ENCODE peak calls at places on chromosomes 11 and 22, in eight cellular contexts. Z, F, B, W, M, O, L and P are unnamed samples.

GRCh38 chr11:14809466-14809865 is 82.6 kb downstream of the CYP2R1 start:
- DNase-seq in F (no peak), Z (no peak), L (no peak), M (no peak), B (no peak), O (no peak), W (no peak), P (no peak)

GRCh38 chr11:59801981-59802638 is 8.5 kb downstream of the MRPL16 start:
- DNase-seq in O (no peak), F (no peak), W (peak; percentile 22), L (peak; percentile 22), B (no peak), Z (no peak), M (no peak), P (no peak)

GRCh38 chr11:115100706-115101105 is 403.5 kb downstream of the CADM1 start:
- DNase-seq in B (no peak), W (no peak), F (no peak), L (no peak), O (no peak), M (no peak), Z (no peak), P (no peak)

GRCh38 chr11:9566561-9567063 is 6.9 kb upstream of the WEE1 start:
- DNase-seq in M (no peak), B (no peak), Z (no peak), L (peak; percentile 85), F (no peak), W (no peak), O (no peak), P (peak; percentile 78)

GRCh38 chr11:15629690-15630321 is 515.1 kb downstream of the INSC start:
- DNase-seq in Z (peak; percentile 16), F (peak; percentile 87), O (no peak), W (peak; percentile 88), B (no peak), M (no peak), L (no peak), P (peak; percentile 47)

GRCh38 chr11:119093951-119094815 is 7.5 kb downstream of the DPAGT1 start:
- DNase-seq in Z (no peak), L (peak; percentile 26), M (peak; percentile 36), W (peak; percentile 48), O (peak; percentile 92), B (peak; percentile 26), F (peak; percentile 47), P (peak; percentile 49)

GRCh38 chr11:118304227-118304808 is at the start of gene CD3E:
- DNase-seq in B (no peak), O (peak; percentile 75), Z (no peak), F (no peak), M (no peak), L (no peak), W (no peak), P (no peak)

GRCh38 chr11:118241191-118242098 is 10.7 kb downstream of the MPZL3 start:
- DNase-seq in Z (peak; percentile 95), W (no peak), F (peak; percentile 59), M (peak; percentile 57), L (peak; percentile 45), O (peak; percentile 77), B (no peak), P (no peak)

GRCh38 chr22:50641696-50642607 is 14.0 kb upstream of the ARSA start:
- DNase-seq in L (no peak), M (no peak), F (peak; percentile 27), O (no peak), Z (no peak), B (peak; percentile 26), W (peak; percentile 92), P (peak; percentile 75)

GRCh38 chr11:6219359-6219758 is 14.0 kb downstream of the C11orf42 start:
- DNase-seq in W (no peak), O (no peak), F (peak; percentile 51), Z (no peak), L (peak; percentile 89), B (no peak), M (no peak), P (peak; percentile 88)

GRCh38 chr11:46075168-46075567 is 46.1 kb downstream of the PHF21A start:
- DNase-seq in O (no peak), L (peak; percentile 68), Z (no peak), F (no peak), W (no peak), M (no peak), B (no peak), P (peak; percentile 76)

GRCh38 chr22:43491177-43491576 is 79.4 kb downstream of the MPPED1 start:
- DNase-seq in M (no peak), L (no peak), O (no peak), B (no peak), Z (no peak), W (no peak), F (no peak), P (no peak)

GRCh38 chr11:34620820-34621792 is at the start of gene EHF:
- DNase-seq in F (peak; percentile 79), Z (no peak), W (no peak), M (no peak), O (no peak), B (no peak), L (no peak), P (no peak)

GRCh38 chr11:92794783-92795182 is 174.7 kb upstream of the MTNR1B start:
- DNase-seq in O (no peak), B (no peak), M (no peak), F (no peak), L (no peak), W (no peak), Z (no peak), P (no peak)

GRCh38 chr22:26757496-26757895 is 100.1 kb downstream of the MIAT start:
- DNase-seq in L (no peak), B (no peak), Z (no peak), O (no peak), F (no peak), M (no peak), W (no peak), P (no peak)

GRCh38 chr11:127049486-127049885 is 48.9 kb upstream of the KIRREL3 start:
- DNase-seq in O (no peak), B (no peak), M (no peak), F (no peak), Z (no peak), L (no peak), W (no peak), P (no peak)

GRCh38 chr11:118819687-118820086 is 28.7 kb upstream of the DDX6 start:
- DNase-seq in Z (no peak), B (no peak), M (no peak), O (no peak), F (no peak), L (no peak), W (no peak), P (no peak)

GRCh38 chr11:4891996-4892640 is 10.4 kb downstream of the OR51T1 start:
- DNase-seq in W (peak; percentile 16), O (no peak), Z (no peak), F (no peak), L (peak; percentile 93), B (no peak), M (no peak), P (peak; percentile 92)

GRCh38 chr11:63499874-63500273 is 6.0 kb upstream of the LGALS12 start:
- DNase-seq in Z (no peak), W (no peak), B (no peak), O (no peak), M (no peak), F (no peak), L (no peak), P (no peak)

GRCh38 chr11:131470526-131470925 is 100.1 kb downstream of the NTM start:
- DNase-seq in F (no peak), L (no peak), W (peak; percentile 11), B (no peak), M (no peak), O (no peak), Z (no peak), P (no peak)

GRCh38 chr11:129643031-129643721 is 172.5 kb upstream of the TMEM45B start:
- DNase-seq in Z (no peak), M (peak; percentile 41), O (no peak), F (no peak), B (no peak), L (peak; percentile 57), W (no peak), P (no peak)

DNA sequence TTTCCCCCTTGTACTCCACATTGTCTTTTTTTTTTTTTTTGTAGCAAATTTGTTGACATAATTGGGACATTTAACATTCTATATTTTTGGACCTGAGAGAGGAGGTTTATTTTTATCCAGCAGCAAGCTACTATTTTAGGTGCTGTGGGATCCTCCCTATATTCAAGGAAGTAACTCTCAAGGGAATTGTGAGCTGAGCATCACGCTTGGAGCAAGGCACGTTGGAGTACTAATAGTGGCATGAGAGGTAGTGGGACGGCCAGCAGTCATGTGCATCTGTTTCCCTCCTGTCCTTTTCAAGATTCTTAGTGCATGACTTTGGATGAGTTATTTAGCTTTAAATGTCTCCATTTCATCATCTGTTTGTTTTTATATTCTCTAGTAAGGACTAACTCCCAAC is 52.3 kb downstream of the EXT2 start:
- DNase-seq in L (no peak), F (no peak), B (no peak), O (no peak), Z (no peak), M (no peak), W (no peak), P (no peak)
- H3K4me1 ChIP-seq in L (no peaks in the 10 kb centered on the region), F (no peaks in the 10 kb centered on the region), B (no peaks in the 10 kb centered on the region), O (no peaks in the 10 kb centered on the region), Z (peaks cover 9% of the 10 kb centered on the region), M (peaks cover 11% of the 10 kb centered on the region), W (no peaks in the 10 kb centered on the region), P (peaks cover 9% of the 10 kb centered on the region)

DNA sequence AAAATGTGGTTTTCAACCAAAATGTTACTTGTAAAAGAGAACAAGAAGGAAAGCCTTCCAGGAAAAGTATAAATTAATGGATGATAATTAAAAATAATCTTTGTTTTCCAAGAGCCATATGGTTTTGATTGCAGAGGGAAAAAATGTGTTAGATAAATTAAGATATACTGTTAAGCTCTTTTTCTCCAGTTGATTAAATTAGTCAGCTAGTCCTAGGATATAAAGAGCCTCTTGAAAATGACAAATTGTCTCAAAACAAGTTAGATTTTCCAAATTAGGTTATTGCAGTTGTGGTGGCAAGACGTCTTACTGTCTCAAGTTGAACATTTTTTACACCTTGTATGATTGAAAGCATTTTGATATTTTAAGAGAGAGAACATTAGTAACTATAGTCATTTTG is 110.9 kb downstream of the DYNC2H1 start:
- DNase-seq in L (no peak), M (no peak), O (no peak), B (no peak), F (no peak), Z (no peak), W (no peak), P (no peak)
- H3K4me1 ChIP-seq in L (no peaks in the 10 kb centered on the region), M (no peaks in the 10 kb centered on the region), O (no peaks in the 10 kb centered on the region), B (peaks cover 3% of the 10 kb centered on the region), F (no peaks in the 10 kb centered on the region), Z (no peaks in the 10 kb centered on the region), W (no peaks in the 10 kb centered on the region), P (no peaks in the 10 kb centered on the region)

GRCh38 chr11:78351193-78351592 is 66.4 kb downstream of the GAB2 start:
- DNase-seq in L (no peak), O (no peak), M (no peak), F (no peak), Z (no peak), W (peak; percentile 22), B (no peak), P (no peak)
- H3K4me1 ChIP-seq in L (peaks cover 10% of the 10 kb centered on the region), O (peaks cover 67% of the 10 kb centered on the region), M (peaks cover 43% of the 10 kb centered on the region), F (peaks cover 27% of the 10 kb centered on the region), Z (no peaks in the 10 kb centered on the region), W (peaks cover 13% of the 10 kb centered on the region), B (peaks cover 21% of the 10 kb centered on the region), P (peaks cover 15% of the 10 kb centered on the region)

DNA sequence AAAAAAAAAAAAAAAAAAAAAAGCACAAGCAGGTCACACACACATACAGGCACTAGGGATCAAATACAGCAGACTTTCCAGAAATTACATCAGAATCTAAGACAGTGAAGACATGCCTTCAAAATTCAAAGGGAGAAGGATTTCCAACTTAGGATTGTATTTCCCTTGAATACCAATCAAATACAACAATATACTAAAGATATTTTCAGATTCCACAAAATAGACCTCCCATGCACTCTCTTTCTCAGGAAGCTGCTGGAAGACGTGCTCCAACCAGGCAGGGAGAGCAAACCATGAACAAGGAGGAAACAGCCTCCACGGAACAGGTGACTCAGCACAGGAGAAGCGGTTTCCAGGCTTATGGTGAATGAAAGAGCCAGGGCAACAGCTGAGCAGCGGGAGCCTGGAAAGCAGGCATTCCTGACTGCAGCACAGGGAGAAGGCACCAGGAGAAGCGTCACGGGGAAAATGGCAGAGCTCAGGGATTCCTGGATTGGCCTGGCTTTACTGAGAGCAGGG is 32.0 kb downstream of the TMEM184B start:
- DNase-seq in O (no peak), L (peak; percentile 94), W (peak; percentile 86), F (peak; percentile 58), M (no peak), B (no peak), Z (peak; percentile 69), P (peak; percentile 50)
- H3K4me1 ChIP-seq in O (peaks cover 30% of the 10 kb centered on the region), L (peaks cover 45% of the 10 kb centered on the region), W (peaks cover 2% of the 10 kb centered on the region), F (peaks cover 50% of the 10 kb centered on the region), M (peaks cover 4% of the 10 kb centered on the region), B (peaks cover 18% of the 10 kb centered on the region), Z (peaks cover 36% of the 10 kb centered on the region), P (peaks cover 11% of the 10 kb centered on the region)